ENCODE peak calls at places on chromosomes 7 and 10, in six cellular contexts. K is dorsolateral prefrontal cortex; R is H9; M is spleen; C is esophagus squamous epithelium; T is CD8-positive, alpha-beta T cell. Q is an unnamed sample.

GRCh38 chr10:43389867-43390266 is 18.4 kb downstream of the FXYD4 start:
- DNase-seq in R (no peak), K (no peak), M (peak), C (no peak), T (no peak), Q (no peak)

GRCh38 chr7:108266489-108266888 is 136.3 kb upstream of the LAMB4 start:
- DNase-seq in T (no peak), M (no peak), R (no peak), K (no peak), C (no peak), Q (no peak)

GRCh38 chr10:107103174-107104025 is 61.1 kb downstream of the SORCS1 start:
- DNase-seq in C (no peak), K (no peak), R (no peak), T (no peak), M (no peak), Q (no peak)

GRCh38 chr7:116380030-116380429 is 119.5 kb upstream of the CAV2 start:
- DNase-seq in K (no peak), R (no peak), C (no peak), T (no peak), M (no peak), Q (no peak)

GRCh38 chr10:1411956-1412355 is 325.4 kb downstream of the ADARB2 start:
- DNase-seq in K (no peak), T (no peak), C (no peak), M (peak), R (no peak), Q (no peak)

GRCh38 chr10:15169555-15170407 is 1.3 kb upstream of the NMT2 start:
- DNase-seq in K (no peak), C (no peak), M (no peak), T (peak), R (no peak), Q (no peak)

GRCh38 chr7:82506702-82507101 is 63.1 kb upstream of the CACNA2D1 start:
- DNase-seq in M (no peak), K (peak), T (no peak), C (no peak), R (peak), Q (no peak)

GRCh38 chr7:824664-825063 is 7.6 kb upstream of the SUN1 start:
- DNase-seq in M (peak), R (no peak), T (no peak), C (no peak), K (no peak), Q (no peak)

GRCh38 chr7:156577645-156578577 is 62.7 kb upstream of the RNF32 start:
- DNase-seq in R (no peak), M (no peak), T (no peak), C (no peak), K (no peak), Q (no peak)

GRCh38 chr7:50869108-50869716 is 86.5 kb upstream of the GRB10 start:
- DNase-seq in M (no peak), R (no peak), C (no peak), T (no peak), K (no peak), Q (no peak)

GRCh38 chr7:129993275-129993674 is 40.5 kb upstream of the UBE2H start:
- DNase-seq in T (no peak), M (no peak), R (no peak), K (no peak), C (no peak), Q (no peak)

GRCh38 chr10:110501142-110501937 is 3.6 kb downstream of the DUSP5 start:
- DNase-seq in C (peak), T (no peak), K (peak), M (peak), R (peak), Q (peak)

GRCh38 chr10:7192831-7193348 is 217.9 kb downstream of the SFMBT2 start:
- DNase-seq in M (no peak), R (no peak), K (no peak), C (no peak), T (peak), Q (no peak)

GRCh38 chr7:81457858-81458522 is 311.9 kb downstream of the HGF start:
- DNase-seq in R (no peak), K (no peak), T (no peak), C (no peak), M (no peak), Q (no peak)
- TF ChIP-seq CTCF in R (peak), K (peak), T (no peak), C (peak), M (no peak), Q (no peak)

DNA sequence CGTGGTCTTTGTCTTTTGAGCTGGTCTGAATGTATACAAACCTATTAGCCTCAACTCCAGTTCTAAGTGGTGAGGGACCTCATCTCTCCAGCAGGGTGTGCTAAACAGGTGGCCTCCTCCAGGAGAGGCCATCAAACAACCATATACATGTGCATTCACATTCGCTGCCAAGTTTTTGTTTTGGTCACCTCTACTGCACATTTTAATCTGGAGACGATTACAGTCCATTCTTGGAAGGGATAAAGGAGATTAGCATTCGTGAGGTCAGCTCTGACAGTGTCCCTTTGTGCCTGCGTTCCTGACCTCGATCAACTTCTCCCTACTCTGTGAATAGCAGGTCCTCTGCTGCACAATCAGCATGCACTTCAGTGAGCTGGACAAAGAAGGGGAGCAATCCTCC is 60.8 kb downstream of the RHOBTB1 start:
- DNase-seq in T (no peak), C (no peak), K (no peak), M (no peak), R (no peak), Q (no peak)
- TF ChIP-seq CTCF in T (no peak), C (peak), K (peak), M (no peak), R (peak), Q (no peak)

GRCh38 chr10:31707578-31708411 is 220.8 kb downstream of the ARHGAP12 start:
- DNase-seq in T (no peak), R (peak), K (peak), M (no peak), C (no peak), Q (no peak)

GRCh38 chr10:31708513-31708912 is 220.1 kb downstream of the ARHGAP12 start:
- DNase-seq in R (no peak), T (no peak), M (no peak), C (no peak), K (no peak), Q (no peak)

GRCh38 chr10:31706921-31707571 is 221.6 kb downstream of the ARHGAP12 start:
- DNase-seq in K (no peak), R (no peak), C (no peak), T (no peak), M (peak), Q (no peak)

GRCh38 chr10:31709501-31709900 is 219.1 kb downstream of the ARHGAP12 start:
- DNase-seq in K (no peak), R (no peak), M (no peak), C (no peak), T (no peak), Q (no peak)

DNA sequence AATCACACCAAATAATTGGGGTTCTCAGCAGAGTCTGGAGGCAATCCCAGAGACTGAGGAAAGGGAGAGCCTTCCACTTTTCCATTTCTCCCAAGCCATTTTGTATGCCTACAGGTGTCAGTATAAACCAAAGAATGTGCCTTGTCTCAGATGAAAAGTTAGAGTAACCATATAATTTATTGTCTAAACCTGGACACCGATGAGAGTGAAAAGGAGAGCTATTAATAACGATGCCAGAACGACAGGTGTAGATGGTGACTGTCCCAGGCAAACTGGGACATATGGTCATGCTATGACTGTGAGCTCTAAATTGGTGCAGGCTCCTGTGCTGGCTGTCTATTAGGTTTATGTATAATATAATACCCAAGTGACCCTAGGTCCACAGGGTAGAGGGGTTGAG is 219.6 kb downstream of the ARHGAP12 start:
- DNase-seq in R (no peak), K (no peak), M (no peak), C (no peak), T (no peak), Q (no peak)
- TF ChIP-seq CTCF in R (peak), K (no peak), M (no peak), C (no peak), T (no peak), Q (no peak)

GRCh38 chr7:138857728-138858127 is 59.7 kb upstream of the ATP6V0A4 start:
- DNase-seq in R (no peak), M (no peak), T (no peak), C (no peak), K (no peak), Q (no peak)
- TF ChIP-seq CTCF in R (no peak), M (no peak), T (no peak), C (no peak), K (no peak), Q (no peak)

GRCh38 chr10:13613519-13613918 is 26.8 kb downstream of the PRPF18 start:
- DNase-seq in T (no peak), R (no peak), K (no peak), C (no peak), M (no peak), Q (no peak)
- TF ChIP-seq CTCF in T (no peak), R (peak), K (peak), C (peak), M (no peak), Q (no peak)

DNA sequence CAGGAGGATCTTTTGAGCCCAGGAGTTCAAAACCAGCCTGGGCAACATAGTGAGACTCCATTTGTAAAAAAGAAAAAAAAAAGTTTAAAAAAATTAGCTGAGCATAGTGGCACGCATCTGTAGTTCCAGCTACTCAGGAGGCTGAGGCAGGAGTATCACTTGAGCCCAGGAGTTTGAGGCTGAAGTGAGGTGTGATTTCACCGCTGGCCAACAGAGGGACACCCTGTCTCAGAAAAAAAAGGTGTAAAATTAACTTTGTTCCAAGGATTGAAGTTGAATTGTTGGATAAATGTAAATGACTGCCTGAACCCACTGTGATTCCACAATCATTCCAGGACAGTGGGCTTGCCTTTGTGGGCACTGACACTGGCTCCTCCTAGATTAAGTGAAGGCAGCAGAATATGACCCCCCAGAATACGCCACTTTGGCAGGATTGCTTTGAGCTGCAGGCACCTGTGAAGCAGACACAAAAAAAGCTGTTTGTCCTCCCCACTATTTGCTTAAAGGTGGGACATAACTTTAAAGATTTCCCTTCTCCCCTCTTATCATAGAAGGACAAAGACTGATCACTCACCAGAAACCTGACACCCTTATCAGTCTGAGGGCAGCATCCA is 57.2 kb upstream of the FOXI2 start:
- DNase-seq in M (no peak), C (no peak), R (no peak), T (no peak), K (no peak), Q (no peak)
- TF ChIP-seq CTCF in M (no peak), C (peak), R (peak), T (no peak), K (peak), Q (no peak)

GRCh38 chr7:6107924-6108323 is 76.7 kb downstream of the ANKRD61 start:
- DNase-seq in C (no peak), T (no peak), R (no peak), M (no peak), K (no peak), Q (no peak)

GRCh38 chr7:6111041-6111440 is 79.9 kb downstream of the ANKRD61 start:
- DNase-seq in C (no peak), T (no peak), M (no peak), R (no peak), K (no peak), Q (no peak)

DNA sequence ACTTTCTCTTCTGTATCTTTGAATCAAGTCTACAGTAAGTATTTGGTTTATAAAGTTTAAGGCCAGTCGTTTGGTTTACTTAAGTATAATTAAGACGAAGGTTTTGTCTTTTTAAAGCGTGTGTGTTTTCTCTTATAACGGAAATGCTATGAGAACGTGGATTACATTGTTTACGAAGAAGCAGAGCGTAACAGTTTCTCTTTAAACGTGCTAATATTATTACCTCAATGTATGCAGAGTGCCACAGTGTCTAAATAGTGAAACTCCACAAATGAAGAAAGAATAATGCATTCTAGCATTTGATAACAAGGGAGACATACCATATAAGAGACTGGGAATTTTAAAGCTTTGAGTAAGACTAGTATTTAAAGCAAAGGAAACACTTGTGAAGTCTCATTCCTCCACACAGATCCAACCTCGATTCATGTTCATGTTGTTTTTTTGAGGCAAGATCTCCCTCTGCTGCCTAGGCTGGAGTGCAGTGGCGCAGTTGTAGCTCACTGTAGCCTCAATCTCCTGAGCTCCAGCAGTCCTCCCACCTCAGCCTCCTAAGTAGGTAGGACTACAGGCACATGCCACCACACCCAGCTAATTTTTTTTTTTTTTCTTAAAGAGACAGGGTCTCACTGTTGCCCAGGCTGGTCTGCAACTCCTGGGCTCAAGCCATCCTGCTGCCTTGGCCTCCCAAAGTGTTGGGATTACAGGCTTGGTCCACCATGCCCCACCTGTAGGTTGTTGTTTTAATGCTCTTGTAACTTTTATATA is 75.1 kb downstream of the ANKRD61 start:
- DNase-seq in R (no peak), K (peak), C (no peak), T (no peak), M (no peak), Q (no peak)
- TF ChIP-seq CTCF in R (no peak), K (no peak), C (peak), T (peak), M (no peak), Q (no peak)

GRCh38 chr10:117137911-117138642 is at the start of gene VAX1:
- DNase-seq in R (peak), K (no peak), C (no peak), T (no peak), M (no peak), Q (no peak)
- TF ChIP-seq CTCF in R (no peak), K (no peak), C (no peak), T (no peak), M (no peak), Q (no peak)